ENCODE peak calls at places on chromosome 13, in four cellular contexts. N is IMR-90, Q is MM.1S, U is foreskin fibroblast. Y is an unnamed sample.

GRCh38 chr13:28136916-28137315 is 1.4 kb upstream of the PAN3 start:
- DNase-seq in N (no peak), Q (peak), U (no peak), Y (no peak)

GRCh38 chr13:73223372-73223781 is 164.6 kb downstream of the KLF5 start:
- DNase-seq in N (no peak), Q (peak), U (no peak), Y (no peak)

GRCh38 chr13:28493740-28494536 is 990 bp downstream of the FLT1 start:
- DNase-seq in N (no peak), U (no peak), Q (no peak), Y (no peak)

GRCh38 chr13:40790232-40790631 is 821 bp downstream of the SLC25A15 start:
- DNase-seq in N (no peak), U (no peak), Q (no peak), Y (no peak)

GRCh38 chr13:23570099-23570926 is at the start of gene TNFRSF19:
- DNase-seq in U (peak), N (peak), Q (no peak), Y (no peak)

GRCh38 chr13:40483601-40484000 is 182.8 kb downstream of the FOXO1 start:
- DNase-seq in U (no peak), N (no peak), Q (no peak), Y (no peak)

GRCh38 chr13:111177803-111178389 is 62.8 kb downstream of the ARHGEF7 start:
- DNase-seq in N (peak), Q (no peak), U (peak), Y (peak)

GRCh38 chr13:45055198-45055901 is 65.0 kb upstream of the GTF2F2 start:
- DNase-seq in U (peak), Q (no peak), N (peak), Y (peak)

GRCh38 chr13:73272831-73273230 is 214.0 kb downstream of the KLF5 start:
- DNase-seq in U (no peak), N (no peak), Q (no peak), Y (no peak)

GRCh38 chr13:53272873-53273272 is 244.3 kb downstream of the OLFM4 start:
- DNase-seq in N (no peak), Q (no peak), U (no peak), Y (no peak)

GRCh38 chr13:25085125-25085742 is 10.7 kb upstream of the PABPC3 start:
- DNase-seq in N (peak), U (peak), Q (peak), Y (peak)

GRCh38 chr13:87089391-87089790 is 581.8 kb upstream of the SLITRK5 start:
- DNase-seq in Q (no peak), N (peak), U (peak), Y (peak)

GRCh38 chr13:44052843-44053607 is 173.3 kb downstream of the LACC1 start:
- DNase-seq in Q (no peak), U (peak), N (peak), Y (no peak)

GRCh38 chr13:34675626-34676025 is 266.4 kb upstream of the NBEA start:
- DNase-seq in N (no peak), Q (no peak), U (no peak), Y (no peak)

GRCh38 chr13:26220575-26220974 is 1.5 kb downstream of the RNF6 start:
- DNase-seq in Q (no peak), U (no peak), N (peak), Y (peak)

GRCh38 chr13:79442706-79443105 is 36.7 kb upstream of the RBM26 start:
- DNase-seq in Q (no peak), N (no peak), U (no peak), Y (no peak)

GRCh38 chr13:65913173-65913572 is 1317.0 kb downstream of the PCDH9 start:
- DNase-seq in N (peak), Q (no peak), U (peak), Y (peak)

GRCh38 chr13:100069278-100069677 is 19.6 kb upstream of the PCCA start:
- DNase-seq in Q (no peak), U (peak), N (peak), Y (peak)

GRCh38 chr13:101979825-101980224 is 422.0 kb downstream of the FGF14 start:
- DNase-seq in Q (no peak), N (no peak), U (no peak), Y (no peak)

GRCh38 chr13:111912991-111913781 is 153.8 kb upstream of the SOX1 start:
- DNase-seq in U (no peak), N (no peak), Q (no peak), Y (no peak)

GRCh38 chr13:111898956-111899713 is 167.8 kb upstream of the SOX1 start:
- DNase-seq in U (no peak), Q (no peak), N (no peak), Y (no peak)

GRCh38 chr13:44299142-44299541 is 74.5 kb upstream of the SERP2 start:
- DNase-seq in U (peak), N (peak), Q (no peak), Y (peak)

GRCh38 chr13:80465321-80465720 is 124.4 kb upstream of the SPRY2 start:
- DNase-seq in N (no peak), Q (no peak), U (no peak), Y (no peak)

GRCh38 chr13:88429862-88430261 is 758.7 kb downstream of the SLITRK5 start:
- DNase-seq in N (no peak), U (no peak), Q (no peak), Y (no peak)

GRCh38 chr13:93775507-93776108 is 549.0 kb downstream of the GPC6 start:
- DNase-seq in N (peak), Q (no peak), U (peak), Y (peak)

GRCh38 chr13:93776936-93777335 is 550.3 kb downstream of the GPC6 start:
- DNase-seq in Q (no peak), U (peak), N (peak), Y (no peak)

GRCh38 chr13:93777504-93777903 is 550.9 kb downstream of the GPC6 start:
- DNase-seq in N (no peak), U (no peak), Q (no peak), Y (no peak)

GRCh38 chr13:93775027-93775426 is 548.4 kb downstream of the GPC6 start:
- DNase-seq in Q (no peak), U (no peak), N (no peak), Y (no peak)

DNA sequence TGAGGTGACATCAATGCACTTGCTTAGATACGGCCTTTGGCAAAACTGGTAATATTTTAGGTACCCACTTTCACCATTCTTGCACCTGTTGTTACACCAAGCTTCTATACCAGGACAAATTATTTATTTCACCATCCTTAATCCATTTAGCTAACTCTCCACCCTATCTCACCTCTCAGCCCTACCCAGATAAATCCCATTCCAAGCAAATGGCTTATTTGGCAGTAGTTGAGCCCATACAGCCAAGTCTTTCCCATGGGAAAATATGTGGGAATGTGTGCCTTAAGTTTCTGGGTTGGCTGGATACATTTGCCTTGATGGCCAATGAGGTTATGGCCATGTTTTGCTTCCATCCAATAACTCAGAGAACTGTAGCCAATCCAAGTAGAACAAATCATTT is 551.9 kb downstream of the GPC6 start:
- DNase-seq in N (no peak), U (no peak), Q (no peak), Y (no peak)
- TF ChIP-seq CTCF in N (no peak), U (no peak), Q (no peak), Y (no peak)

GRCh38 chr13:21813844-21814243 is 143.0 kb downstream of the FGF9 start:
- DNase-seq in Q (no peak), U (no peak), N (no peak), Y (no peak)

GRCh38 chr13:21817878-21818277 is 147.0 kb downstream of the FGF9 start:
- DNase-seq in U (no peak), N (no peak), Q (no peak), Y (no peak)

GRCh38 chr13:21812192-21812626 is 141.3 kb downstream of the FGF9 start:
- DNase-seq in U (no peak), Q (no peak), N (no peak), Y (no peak)

GRCh38 chr13:21813110-21813509 is 142.2 kb downstream of the FGF9 start:
- DNase-seq in N (no peak), Q (no peak), U (no peak), Y (no peak)
- TF ChIP-seq CTCF in N (no peak), Q (no peak), U (no peak), Y (no peak)

DNA sequence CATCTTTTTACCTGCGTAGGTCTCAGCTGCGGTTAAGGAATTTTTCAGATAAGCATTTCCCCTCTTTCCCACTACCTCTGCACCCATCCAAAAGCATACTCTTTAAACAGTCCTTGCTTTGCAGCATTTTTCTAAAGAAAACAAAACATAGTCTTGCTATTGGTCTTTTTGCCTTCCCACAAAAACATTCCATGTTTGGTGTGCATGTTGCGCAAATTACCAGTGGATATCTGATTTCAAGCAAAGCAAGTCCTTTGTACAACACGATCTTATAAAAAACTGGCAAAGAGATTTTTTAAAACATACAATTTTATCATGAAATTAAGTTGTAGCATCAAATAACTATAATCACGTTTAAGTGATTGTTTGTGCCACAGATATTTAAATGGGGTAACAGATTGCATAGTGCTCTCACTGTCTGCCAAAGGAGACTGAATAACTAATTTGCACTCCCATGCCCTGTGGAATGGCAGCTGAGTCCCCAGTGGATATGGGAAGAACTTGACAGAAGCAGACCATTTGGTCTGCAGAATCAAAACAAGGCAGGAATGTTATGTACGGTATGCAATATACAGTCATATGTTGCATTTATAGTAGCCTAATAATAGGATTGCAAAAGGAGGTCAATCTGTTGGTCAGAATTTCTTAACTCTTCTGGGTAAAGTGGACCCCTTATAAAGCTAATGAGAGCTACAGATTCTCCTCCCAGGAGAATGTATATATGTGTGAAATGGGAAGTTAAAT is 285.7 kb downstream of the TBC1D4 start:
- DNase-seq in U (peak), N (peak), Q (no peak), Y (peak)
- TF ChIP-seq CTCF in U (no peak), N (no peak), Q (no peak), Y (no peak)

GRCh38 chr13:41848435-41849255 is 112.3 kb downstream of the VWA8 start:
- DNase-seq in N (peak), Q (no peak), U (no peak), Y (no peak)
- TF ChIP-seq CTCF in N (no peak), Q (no peak), U (peak), Y (peak)

DNA sequence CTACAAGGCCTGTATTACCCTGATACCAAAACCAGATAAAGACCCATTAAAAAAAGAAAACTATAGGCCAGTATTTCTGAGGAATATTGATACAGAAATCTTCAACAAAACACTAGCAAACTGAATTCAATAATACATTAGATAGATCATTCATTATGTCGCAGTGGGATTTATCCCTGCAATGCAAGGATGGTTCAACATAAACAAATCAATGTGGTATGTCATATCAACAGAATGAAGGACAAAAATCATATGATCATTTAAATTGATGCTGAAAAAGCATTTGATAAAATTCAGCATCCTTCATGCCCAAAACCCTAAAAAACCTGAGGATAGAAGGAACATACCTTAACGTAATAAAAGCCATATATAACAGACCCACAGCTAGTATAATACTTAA is 50.0 kb downstream of the RB1 start:
- DNase-seq in U (no peak), Q (no peak), N (no peak), Y (no peak)
- TF ChIP-seq CTCF in U (no peak), Q (no peak), N (no peak), Y (no peak)

GRCh38 chr13:95814494-95814893 is 137.6 kb downstream of the DNAJC3 start:
- DNase-seq in N (no peak), Q (no peak), U (no peak), Y (no peak)
- TF ChIP-seq CTCF in N (no peak), Q (no peak), U (no peak), Y (no peak)

GRCh38 chr13:113730831-113731191 is 28.2 kb upstream of the TMEM255B start:
- DNase-seq in Q (peak), U (no peak), N (no peak), Y (no peak)
- TF ChIP-seq CTCF in Q (peak), U (no peak), N (no peak), Y (no peak)

GRCh38 chr13:113121183-113121927 is 1.2 kb upstream of the F10 start:
- DNase-seq in Q (no peak), N (no peak), U (no peak), Y (no peak)

GRCh38 chr13:113122571-113123225 is at the start of gene F10:
- DNase-seq in U (peak), Q (no peak), N (peak), Y (no peak)

GRCh38 chr13:113121928-113122420 is 625 bp upstream of the F10 start:
- DNase-seq in N (no peak), U (no peak), Q (no peak), Y (no peak)

GRCh38 chr13:113124211-113125025 is 1.8 kb downstream of the F10 start:
- DNase-seq in N (no peak), Q (no peak), U (no peak), Y (no peak)

GRCh38 chr13:113123226-113124150 is 889 bp downstream of the F10 start:
- DNase-seq in N (no peak), U (no peak), Q (no peak), Y (no peak)
- TF ChIP-seq CTCF in N (peak), U (peak), Q (peak), Y (no peak)